ENCODE peak calls at places on chromosomes 1 and 21, in four cellular contexts. J is smooth muscle cell of the brain vasculature, X is HTR-8/SVneo, Y is anterior cingulate cortex. E is an unnamed sample.

GRCh38 chr1:202034683-202035462 is 24.5 kb downstream of the ELF3 start:
- DNase-seq in Y (no peak), X (peak), J (peak), E (no peak)

GRCh38 chr1:175250027-175250426 is 57.5 kb upstream of the KIAA0040 start:
- DNase-seq in Y (no peak), X (no peak), J (no peak), E (no peak)

GRCh38 chr1:170664828-170665617 is 1.1 kb downstream of the PRRX1 start:
- DNase-seq in X (no peak), Y (peak), J (no peak), E (no peak)

GRCh38 chr1:228352677-228353481 is 53.8 kb downstream of the TRIM11 start:
- DNase-seq in X (no peak), Y (no peak), J (no peak), E (no peak)

GRCh38 chr1:57860333-57860732 is 436.5 kb upstream of the DAB1 start:
- DNase-seq in X (no peak), J (no peak), Y (peak), E (no peak)

GRCh38 chr21:38664315-38664714 is 141.4 kb upstream of the ETS2 start:
- DNase-seq in X (no peak), Y (no peak), J (no peak), E (no peak)

GRCh38 chr1:161009602-161010211 is 11.2 kb downstream of the F11R start:
- DNase-seq in J (no peak), X (no peak), Y (no peak), E (no peak)

GRCh38 chr1:56561227-56562019 is 17.9 kb downstream of the PLPP3 start:
- DNase-seq in X (no peak), J (no peak), Y (no peak), E (no peak)

GRCh38 chr1:27455166-27455811 is 34.7 kb downstream of the WASF2 start:
- DNase-seq in Y (no peak), J (no peak), X (no peak), E (no peak)

GRCh38 chr1:116988908-116989307 is 12.7 kb upstream of the CD101 start:
- DNase-seq in J (no peak), X (no peak), Y (no peak), E (no peak)

GRCh38 chr1:180188679-180189175 is 34.1 kb downstream of the QSOX1 start:
- DNase-seq in J (no peak), Y (no peak), X (no peak), E (no peak)

GRCh38 chr1:179742717-179743678 is at the start of gene FAM163A:
- DNase-seq in X (no peak), J (no peak), Y (no peak), E (no peak)

GRCh38 chr1:9735800-9736199 is 84.3 kb downstream of the PIK3CD start:
- DNase-seq in Y (no peak), J (no peak), X (no peak), E (no peak)

E was measured in memory B cell.